ENCODE peak calls at places on chromosomes 4 and X, in seven cellular contexts. One of them, this sample, is unnamed. For H3K36me3, the result is how much of the 10 kb centered on the place peaks cover.

GRCh38 chr4:124111922-124112321 is 600.6 kb downstream of the ANKRD50 start:
- DNase-seq in PC-3: peak
- DNase-seq in transverse colon: no peak
- DNase-seq in breast epithelium: no peak
- DNase-seq in tibial nerve: peak
- DNase-seq in aorta: no peak
- DNase-seq in heart right ventricle: peak
- DNase-seq in this sample: peak

GRCh38 chr4:111556141-111556781 is 589.0 kb upstream of the FAM241A start:
- DNase-seq in aorta: no peak
- DNase-seq in heart right ventricle: no peak
- DNase-seq in transverse colon: no peak
- DNase-seq in breast epithelium: no peak
- DNase-seq in tibial nerve: no peak
- DNase-seq in PC-3: no peak
- DNase-seq in this sample: peak

GRCh38 chr4:37648084-37648817 is 37.9 kb downstream of the RELL1 start:
- DNase-seq in PC-3: peak
- DNase-seq in aorta: peak
- DNase-seq in tibial nerve: peak
- DNase-seq in heart right ventricle: peak
- DNase-seq in breast epithelium: peak
- DNase-seq in transverse colon: peak
- DNase-seq in this sample: peak

GRCh38 chrX:47745386-47745785 is 86.4 kb upstream of the UXT start:
- DNase-seq in heart right ventricle: no peak
- DNase-seq in PC-3: no peak
- DNase-seq in transverse colon: no peak
- DNase-seq in tibial nerve: no peak
- DNase-seq in aorta: no peak
- DNase-seq in breast epithelium: no peak
- DNase-seq in this sample: no peak

GRCh38 chr4:134687646-134688628 is 486.3 kb upstream of the PABPC4L start:
- DNase-seq in transverse colon: no peak
- DNase-seq in aorta: no peak
- DNase-seq in breast epithelium: no peak
- DNase-seq in PC-3: no peak
- DNase-seq in tibial nerve: no peak
- DNase-seq in heart right ventricle: no peak
- DNase-seq in this sample: no peak

GRCh38 chr4:37561196-37561802 is 124.9 kb downstream of the RELL1 start:
- DNase-seq in aorta: no peak
- DNase-seq in breast epithelium: no peak
- DNase-seq in heart right ventricle: no peak
- DNase-seq in transverse colon: no peak
- DNase-seq in tibial nerve: no peak
- DNase-seq in PC-3: peak
- DNase-seq in this sample: no peak

GRCh38 chr4:185640809-185641675 is 105.7 kb upstream of the PDLIM3 start:
- DNase-seq in heart right ventricle: no peak
- DNase-seq in breast epithelium: no peak
- DNase-seq in PC-3: peak
- DNase-seq in transverse colon: no peak
- DNase-seq in tibial nerve: peak
- DNase-seq in aorta: no peak
- DNase-seq in this sample: peak

GRCh38 chr4:24559889-24560288 is 24.5 kb downstream of the DHX15 start:
- DNase-seq in transverse colon: no peak
- DNase-seq in tibial nerve: no peak
- DNase-seq in PC-3: no peak
- DNase-seq in breast epithelium: no peak
- DNase-seq in heart right ventricle: no peak
- DNase-seq in aorta: no peak
- DNase-seq in this sample: peak

GRCh38 chrX:121308276-121308805 is 260.9 kb downstream of the GLUD2 start:
- DNase-seq in aorta: no peak
- DNase-seq in tibial nerve: peak
- DNase-seq in PC-3: peak
- DNase-seq in transverse colon: peak
- DNase-seq in heart right ventricle: peak
- DNase-seq in breast epithelium: no peak
- DNase-seq in this sample: peak

GRCh38 chrX:74535633-74536141 is 78.7 kb downstream of the RLIM start:
- DNase-seq in breast epithelium: peak
- DNase-seq in heart right ventricle: peak
- DNase-seq in PC-3: peak
- DNase-seq in aorta: peak
- DNase-seq in tibial nerve: peak
- DNase-seq in transverse colon: peak
- DNase-seq in this sample: peak

GRCh38 chr4:40363382-40363920 is 28.3 kb downstream of the CHRNA9 start:
- DNase-seq in PC-3: peak
- DNase-seq in aorta: no peak
- DNase-seq in transverse colon: peak
- DNase-seq in breast epithelium: peak
- DNase-seq in heart right ventricle: no peak
- DNase-seq in tibial nerve: no peak
- DNase-seq in this sample: no peak

GRCh38 chr4:110106946-110107325 is 91.5 kb downstream of the ELOVL6 start:
- DNase-seq in aorta: no peak
- DNase-seq in breast epithelium: no peak
- DNase-seq in heart right ventricle: no peak
- DNase-seq in tibial nerve: no peak
- DNase-seq in transverse colon: no peak
- DNase-seq in PC-3: peak
- DNase-seq in this sample: peak

GRCh38 chrX:95427389-95427788 is 1257.3 kb upstream of the DIAPH2 start:
- DNase-seq in tibial nerve: no peak
- DNase-seq in breast epithelium: no peak
- DNase-seq in transverse colon: no peak
- DNase-seq in PC-3: peak
- DNase-seq in aorta: peak
- DNase-seq in heart right ventricle: no peak
- DNase-seq in this sample: no peak

GRCh38 chr4:132383571-132384199 is 765.4 kb upstream of the PCDH10 start:
- DNase-seq in tibial nerve: no peak
- DNase-seq in transverse colon: no peak
- DNase-seq in breast epithelium: no peak
- DNase-seq in PC-3: peak
- DNase-seq in heart right ventricle: no peak
- DNase-seq in aorta: no peak
- DNase-seq in this sample: peak

GRCh38 chr4:3313556-3314228 is 20.9 kb downstream of the RGS12 start:
- DNase-seq in transverse colon: no peak
- DNase-seq in heart right ventricle: no peak
- DNase-seq in tibial nerve: no peak
- DNase-seq in breast epithelium: no peak
- DNase-seq in PC-3: no peak
- DNase-seq in aorta: peak
- DNase-seq in this sample: no peak

GRCh38 chrX:16436348-16437188 is 213.4 kb upstream of the S100G start:
- DNase-seq in heart right ventricle: peak
- DNase-seq in transverse colon: peak
- DNase-seq in PC-3: peak
- DNase-seq in breast epithelium: peak
- DNase-seq in tibial nerve: peak
- DNase-seq in aorta: peak
- DNase-seq in this sample: peak

GRCh38 chrX:152915541-152916241 is 17.8 kb downstream of the ZNF185 start:
- DNase-seq in aorta: no peak
- DNase-seq in PC-3: peak
- DNase-seq in transverse colon: no peak
- DNase-seq in heart right ventricle: no peak
- DNase-seq in breast epithelium: no peak
- DNase-seq in tibial nerve: no peak
- DNase-seq in this sample: peak

GRCh38 chrX:86133761-86134160 is 14.5 kb upstream of the DACH2 start:
- DNase-seq in breast epithelium: no peak
- DNase-seq in tibial nerve: no peak
- DNase-seq in aorta: no peak
- DNase-seq in PC-3: no peak
- DNase-seq in heart right ventricle: no peak
- DNase-seq in transverse colon: no peak
- DNase-seq in this sample: peak

GRCh38 chrX:150256297-150256650 is 106.8 kb upstream of the MAMLD1 start:
- DNase-seq in tibial nerve: no peak
- DNase-seq in PC-3: no peak
- DNase-seq in heart right ventricle: no peak
- DNase-seq in aorta: no peak
- DNase-seq in transverse colon: no peak
- DNase-seq in breast epithelium: no peak
- DNase-seq in this sample: no peak

GRCh38 chr4:141196227-141196928 is 24.3 kb upstream of the ZNF330 start:
- DNase-seq in heart right ventricle: no peak
- DNase-seq in breast epithelium: no peak
- DNase-seq in tibial nerve: no peak
- DNase-seq in transverse colon: no peak
- DNase-seq in aorta: no peak
- DNase-seq in PC-3: no peak
- DNase-seq in this sample: no peak

GRCh38 chr4:19945979-19946380 is 305.7 kb upstream of the SLIT2 start:
- DNase-seq in breast epithelium: no peak
- DNase-seq in aorta: no peak
- DNase-seq in tibial nerve: no peak
- DNase-seq in PC-3: peak
- DNase-seq in transverse colon: no peak
- DNase-seq in heart right ventricle: no peak
- DNase-seq in this sample: peak

DNA sequence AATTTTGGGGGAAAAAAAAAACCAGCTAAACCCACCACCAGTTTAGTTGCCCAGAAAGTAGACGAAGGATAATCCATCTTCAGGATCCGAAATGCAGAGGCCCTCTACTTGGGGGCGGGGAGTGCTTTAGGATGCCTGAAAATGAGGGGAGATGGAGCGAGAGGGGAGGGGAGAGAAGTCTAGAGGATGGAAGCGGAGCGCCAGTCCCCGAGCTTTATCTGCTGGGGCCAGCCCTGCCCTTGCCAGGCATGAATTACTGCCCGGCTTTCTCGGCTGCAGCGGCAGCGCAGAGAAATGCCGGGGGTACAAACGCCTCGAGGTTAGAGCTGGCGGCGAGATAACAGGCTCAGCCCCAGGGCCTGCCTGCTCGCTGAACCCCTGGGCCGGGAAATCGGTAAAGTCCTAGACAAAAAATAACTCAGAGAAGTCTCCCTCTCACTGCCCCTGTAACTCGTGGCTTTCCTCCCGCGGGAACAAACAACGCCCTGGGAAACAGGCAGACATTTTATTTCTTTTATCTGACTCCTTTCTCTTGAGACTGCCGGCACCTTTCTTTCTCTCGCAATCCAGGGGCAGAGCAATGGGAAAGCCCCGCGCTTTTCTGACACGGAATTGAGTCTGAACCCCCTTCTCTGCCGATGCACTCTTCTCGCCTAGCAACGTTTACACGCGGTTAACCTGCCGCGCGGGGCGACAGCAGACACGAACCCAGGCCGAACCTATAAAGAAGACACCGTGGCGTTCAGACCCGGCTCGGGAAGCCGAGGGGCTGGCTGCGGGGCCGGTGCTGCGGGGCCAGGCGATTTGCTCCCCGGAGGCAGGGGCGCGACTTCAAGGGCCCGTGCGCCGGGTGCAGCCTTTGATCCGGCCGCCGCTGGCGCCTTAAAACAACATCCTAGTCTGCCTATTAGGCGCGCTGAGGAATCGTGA is 3.1 kb upstream of the MSX1 start:
- DNase-seq in transverse colon: no peak
- DNase-seq in PC-3: peak
- DNase-seq in aorta: no peak
- DNase-seq in breast epithelium: no peak
- DNase-seq in heart right ventricle: no peak
- DNase-seq in tibial nerve: no peak
- DNase-seq in this sample: no peak
- H3K4me3 ChIP-seq in transverse colon: peak
- H3K4me3 ChIP-seq in PC-3: peak
- H3K4me3 ChIP-seq in aorta: peak
- H3K4me3 ChIP-seq in breast epithelium: peak
- H3K4me3 ChIP-seq in heart right ventricle: peak
- H3K4me3 ChIP-seq in tibial nerve: no peak
- H3K4me3 ChIP-seq in this sample: peak

GRCh38 chr4:86816463-86817107 is 32.6 kb downstream of the SLC10A6 start:
- DNase-seq in transverse colon: no peak
- DNase-seq in tibial nerve: peak
- DNase-seq in aorta: no peak
- DNase-seq in heart right ventricle: peak
- DNase-seq in breast epithelium: peak
- DNase-seq in PC-3: no peak
- DNase-seq in this sample: peak

GRCh38 chr4:86809809-86810208 is 39.4 kb downstream of the SLC10A6 start:
- DNase-seq in tibial nerve: no peak
- DNase-seq in transverse colon: no peak
- DNase-seq in heart right ventricle: no peak
- DNase-seq in breast epithelium: no peak
- DNase-seq in PC-3: no peak
- DNase-seq in aorta: no peak
- DNase-seq in this sample: no peak

GRCh38 chr4:86815653-86816052 is 33.5 kb downstream of the SLC10A6 start:
- DNase-seq in aorta: no peak
- DNase-seq in PC-3: no peak
- DNase-seq in transverse colon: no peak
- DNase-seq in heart right ventricle: no peak
- DNase-seq in tibial nerve: no peak
- DNase-seq in breast epithelium: no peak
- DNase-seq in this sample: no peak

GRCh38 chr4:86810867-86811266 is 38.3 kb downstream of the SLC10A6 start:
- DNase-seq in transverse colon: no peak
- DNase-seq in heart right ventricle: no peak
- DNase-seq in breast epithelium: no peak
- DNase-seq in aorta: no peak
- DNase-seq in tibial nerve: no peak
- DNase-seq in PC-3: no peak
- DNase-seq in this sample: no peak
- H3K36me3 ChIP-seq in transverse colon: under half
- H3K36me3 ChIP-seq in heart right ventricle: under half
- H3K36me3 ChIP-seq in breast epithelium: under half
- H3K36me3 ChIP-seq in aorta: under half
- H3K36me3 ChIP-seq in tibial nerve: under half
- H3K36me3 ChIP-seq in PC-3: under half
- H3K36me3 ChIP-seq in this sample: half or more

DNA sequence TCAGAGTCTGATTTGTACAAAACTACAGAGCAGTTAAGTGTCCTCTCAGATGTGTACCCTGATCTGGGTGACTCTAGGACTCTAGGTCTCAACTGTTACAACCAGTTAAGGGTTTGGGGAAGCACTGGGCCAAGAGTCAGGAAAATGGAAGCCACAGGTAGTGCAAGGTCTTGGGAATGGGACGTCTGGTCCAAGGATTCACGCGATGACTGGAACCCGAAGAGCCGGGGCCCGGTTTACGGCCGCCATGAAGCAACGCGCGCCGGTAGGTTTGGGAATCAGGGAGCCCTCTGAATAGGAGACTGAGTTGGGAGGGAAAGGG is 321 bp upstream of the HPRT1 start:
- DNase-seq in breast epithelium: no peak
- DNase-seq in tibial nerve: no peak
- DNase-seq in transverse colon: no peak
- DNase-seq in aorta: no peak
- DNase-seq in heart right ventricle: no peak
- DNase-seq in PC-3: no peak
- DNase-seq in this sample: no peak
- H3K4me3 ChIP-seq in breast epithelium: peak
- H3K4me3 ChIP-seq in tibial nerve: peak
- H3K4me3 ChIP-seq in transverse colon: peak
- H3K4me3 ChIP-seq in aorta: peak
- H3K4me3 ChIP-seq in heart right ventricle: peak
- H3K4me3 ChIP-seq in PC-3: peak
- H3K4me3 ChIP-seq in this sample: peak

GRCh38 chr4:7853271-7853670 is 86.4 kb downstream of the AFAP1 start:
- DNase-seq in transverse colon: no peak
- DNase-seq in heart right ventricle: no peak
- DNase-seq in PC-3: no peak
- DNase-seq in aorta: no peak
- DNase-seq in breast epithelium: no peak
- DNase-seq in tibial nerve: no peak
- DNase-seq in this sample: no peak
- H3K36me3 ChIP-seq in transverse colon: under half
- H3K36me3 ChIP-seq in heart right ventricle: under half
- H3K36me3 ChIP-seq in PC-3: under half
- H3K36me3 ChIP-seq in aorta: under half
- H3K36me3 ChIP-seq in breast epithelium: under half
- H3K36me3 ChIP-seq in tibial nerve: under half
- H3K36me3 ChIP-seq in this sample: half or more

This sample was measured in adipocyte.